ENCODE peak calls at places on chromosomes 11 and 22, in five cellular contexts. D, Y, T, E and K are unnamed samples.

GRCh38 chr22:37256075-37256726 is 12.1 kb upstream of the RAC2 start:
- DNase-seq in D (no peak), Y (no peak), T (no peak), E (no peak), K (no peak)

GRCh38 chr11:9601041-9601875 is 27.8 kb downstream of the WEE1 start:
- DNase-seq in D (no peak), Y (no peak), T (no peak), E (peak; percentile 95), K (no peak)

GRCh38 chr11:11849127-11849746 is 7.5 kb downstream of the USP47 start:
- DNase-seq in D (peak; percentile 42), Y (peak; percentile 52), T (peak; percentile 60), E (peak; percentile 38), K (peak; percentile 45)

GRCh38 chr22:46576556-46577351 is 39.3 kb upstream of the CELSR1 start:
- DNase-seq in D (peak; percentile 90), Y (peak; percentile 95), T (no peak), E (no peak), K (peak; percentile 82)

GRCh38 chr11:87463486-87464102 is 425.9 kb downstream of the TMEM135 start:
- DNase-seq in D (peak; percentile 34), Y (peak; percentile 5), T (peak; percentile 38), E (no peak), K (peak; percentile 38)

GRCh38 chr11:75141166-75141565 is 9.7 kb upstream of the SLCO2B1 start:
- DNase-seq in D (no peak), Y (no peak), T (no peak), E (no peak), K (no peak)

GRCh38 chr22:32674925-32675825 is 126.3 kb upstream of the TIMP3 start:
- DNase-seq in D (no peak), Y (no peak), T (no peak), E (no peak), K (no peak)

GRCh38 chr11:17371614-17372013 is 16.8 kb downstream of the KCNJ11 start:
- DNase-seq in D (no peak), Y (no peak), T (no peak), E (no peak), K (peak; percentile 27)

GRCh38 chr22:32701021-32701420 is 100.5 kb upstream of the TIMP3 start:
- DNase-seq in D (no peak), Y (no peak), T (no peak), E (no peak), K (no peak)

GRCh38 chr22:17109113-17109865 is 11.9 kb downstream of the TMEM121B start:
- DNase-seq in D (no peak), Y (no peak), T (no peak), E (no peak), K (no peak)

GRCh38 chr11:44572884-44573283 is 7.4 kb downstream of the CD82 start:
- DNase-seq in D (no peak), Y (peak; percentile 1), T (no peak), E (no peak), K (no peak)

GRCh38 chr11:129248618-129249017 is 56.5 kb upstream of the ARHGAP32 start:
- DNase-seq in D (no peak), Y (no peak), T (peak; percentile 77), E (no peak), K (no peak)

GRCh38 chr11:2652857-2653643 is 46.7 kb downstream of the KCNQ1OT1 start:
- DNase-seq in D (no peak), Y (peak; percentile 11), T (no peak), E (no peak), K (no peak)

GRCh38 chr22:17772249-17772962 is 1.9 kb downstream of the BID start:
- DNase-seq in D (no peak), Y (peak; percentile 87), T (no peak), E (no peak), K (no peak)

GRCh38 chr11:103862049-103862826 is 174.2 kb upstream of the DDI1 start:
- DNase-seq in D (no peak), Y (no peak), T (no peak), E (no peak), K (no peak)

GRCh38 chr22:41564563-41564962 is 3.8 kb downstream of the CSDC2 start:
- DNase-seq in D (no peak), Y (no peak), T (no peak), E (no peak), K (no peak)

GRCh38 chr11:129012880-129013279 is 70.2 kb upstream of the TP53AIP1 start:
- DNase-seq in D (no peak), Y (no peak), T (no peak), E (no peak), K (no peak)

GRCh38 chr11:10314199-10315072 is 9.6 kb downstream of the ADM start:
- DNase-seq in D (no peak), Y (no peak), T (peak; percentile 63), E (peak; percentile 66), K (peak; percentile 47)

GRCh38 chr11:71282581-71283351 is 30.4 kb upstream of the SHANK2 start:
- DNase-seq in D (no peak), Y (no peak), T (peak; percentile 84), E (no peak), K (no peak)

GRCh38 chr11:1604181-1604580 is 4.1 kb downstream of the KRTAP5-3 start:
- DNase-seq in D (no peak), Y (no peak), T (no peak), E (no peak), K (no peak)

GRCh38 chr11:63552921-63553320 is 10.3 kb downstream of the PLAAT2 start:
- DNase-seq in D (no peak), Y (no peak), T (no peak), E (no peak), K (no peak)

GRCh38 chr11:1293619-1294015 is 15.8 kb downstream of the TOLLIP start:
- DNase-seq in D (no peak), Y (peak; percentile 73), T (no peak), E (no peak), K (no peak)

GRCh38 chr11:119671561-119672015 is 57.4 kb downstream of the NECTIN1 start:
- DNase-seq in D (no peak), Y (peak; percentile 83), T (no peak), E (no peak), K (no peak)

GRCh38 chr11:117230286-117230961 is 1.4 kb downstream of the PCSK7 start:
- DNase-seq in D (no peak), Y (no peak), T (no peak), E (peak; percentile 45), K (no peak)

GRCh38 chr11:27161071-27161470 is 120.5 kb downstream of the BBOX1 start:
- DNase-seq in D (no peak), Y (no peak), T (no peak), E (no peak), K (no peak)

GRCh38 chr11:128711136-128711535 is 17.3 kb downstream of the FLI1 start:
- DNase-seq in D (no peak), Y (no peak), T (no peak), E (no peak), K (no peak)

GRCh38 chr22:31647516-31647915 is 14.5 kb downstream of the PISD start:
- DNase-seq in D (no peak), Y (no peak), T (no peak), E (no peak), K (no peak)

GRCh38 chr11:77299528-77299993 is 1.9 kb downstream of the GDPD4 start:
- DNase-seq in D (peak; percentile 31), Y (no peak), T (peak; percentile 84), E (no peak), K (no peak)

GRCh38 chr11:6650980-6651379 is 4.6 kb downstream of the DCHS1 start:
- DNase-seq in D (peak; percentile 58), Y (no peak), T (no peak), E (no peak), K (no peak)

GRCh38 chr11:69438286-69438920 is 43.1 kb upstream of the LINC01488 start:
- DNase-seq in D (no peak), Y (no peak), T (no peak), E (no peak), K (no peak)
- TF ChIP-seq FOXM1 in D (no peak), Y (no peak), T (no peak), E (no peak), K (no peak)

DNA sequence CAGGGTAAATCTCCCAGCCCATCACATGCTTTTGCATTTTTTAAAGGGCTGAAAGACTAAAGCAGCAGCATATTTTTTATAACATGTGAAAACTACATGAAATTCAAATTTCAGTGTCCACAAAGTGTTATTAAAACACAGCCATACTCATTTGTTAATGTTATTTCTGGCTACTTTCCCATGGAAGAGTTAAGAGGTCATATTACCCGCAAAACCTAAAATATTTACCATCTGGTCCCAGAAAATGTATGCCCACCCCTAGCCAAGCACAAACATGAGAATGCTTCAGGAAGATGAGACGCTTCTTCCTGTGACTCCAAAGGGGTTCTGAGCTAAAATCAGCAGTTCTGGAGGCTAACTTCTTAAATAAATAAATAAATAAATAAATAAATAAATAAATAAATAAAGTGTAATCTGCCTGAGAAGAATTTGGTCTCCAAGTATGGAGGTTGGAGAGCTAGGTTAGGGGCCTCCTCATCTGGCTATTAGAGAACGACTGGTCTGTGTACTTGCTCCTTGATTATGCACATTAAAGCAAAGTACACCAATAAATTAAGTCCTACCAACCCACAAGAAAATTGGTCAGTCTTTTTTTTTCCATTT is 9.7 kb downstream of the IMMP1L start:
- DNase-seq in D (no peak), Y (no peak), T (no peak), E (no peak), K (no peak)
- TF ChIP-seq FOXM1 in D (no peak), Y (no peak), T (no peak), E (no peak), K (no peak)

DNA sequence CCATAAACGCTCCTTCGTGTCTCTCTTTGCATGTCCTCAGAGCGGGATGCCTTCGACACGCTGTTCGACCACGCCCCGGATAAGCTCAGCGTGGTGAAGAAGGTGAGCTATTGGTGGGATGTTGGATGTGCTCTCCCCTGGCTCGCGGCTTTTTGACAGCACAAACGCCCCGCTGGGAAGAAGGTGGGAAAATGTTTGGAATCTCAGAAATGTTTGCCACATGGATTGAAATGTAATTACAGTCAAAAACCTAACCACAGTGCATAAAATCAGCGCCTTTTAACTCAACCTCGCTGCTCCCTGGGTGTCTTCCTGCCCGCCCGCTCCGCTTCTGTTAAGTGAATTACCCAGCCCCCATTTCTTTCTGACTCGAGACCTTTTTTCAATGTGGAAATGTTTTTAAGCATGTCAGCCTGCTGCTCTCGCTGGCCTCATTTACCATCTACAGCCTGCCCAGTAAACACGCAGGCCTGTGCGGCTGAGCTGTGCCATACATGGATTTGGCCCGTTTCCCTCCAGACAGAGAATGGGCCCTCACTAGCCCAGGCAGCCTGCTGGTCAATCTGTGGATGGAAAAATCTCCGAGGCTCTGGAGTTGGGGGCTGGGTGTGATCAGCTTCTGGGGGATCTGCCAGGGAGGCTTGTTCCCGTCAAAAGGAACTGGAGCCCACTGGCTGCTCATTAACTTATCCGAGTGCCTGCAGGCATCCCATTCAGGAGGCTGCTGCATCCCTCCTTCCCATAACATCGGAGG is 32.7 kb upstream of the PARVG start:
- DNase-seq in D (no peak), Y (no peak), T (no peak), E (no peak), K (no peak)
- TF ChIP-seq FOXM1 in D (no peak), Y (no peak), T (no peak), E (no peak), K (no peak)

GRCh38 chr11:61154528-61154927 is 6.7 kb downstream of the VPS37C start:
- DNase-seq in D (no peak), Y (no peak), T (no peak), E (no peak), K (no peak)

GRCh38 chr11:61151545-61152252 is 9.5 kb downstream of the VPS37C start:
- DNase-seq in D (no peak), Y (no peak), T (no peak), E (no peak), K (no peak)

GRCh38 chr11:61150656-61151544 is 10.3 kb downstream of the VPS37C start:
- DNase-seq in D (no peak), Y (no peak), T (no peak), E (no peak), K (no peak)

GRCh38 chr11:61153593-61154090 is 7.6 kb downstream of the VPS37C start:
- DNase-seq in D (no peak), Y (no peak), T (no peak), E (no peak), K (no peak)

GRCh38 chr11:61152816-61153592 is 8.2 kb downstream of the VPS37C start:
- DNase-seq in D (no peak), Y (no peak), T (no peak), E (no peak), K (no peak)
- TF ChIP-seq FOXM1 in D (no peak), Y (no peak), T (no peak), E (no peak), K (no peak)